ENCODE peak calls at places on chromosomes 6 and 20, in five cellular contexts. One of them, this sample, is unnamed. For H3K9me3 and H3K4me1, the result is how much of the 10 kb centered on the place peaks cover.

GRCh38 chr6:33905081-33905609 is 101.3 kb upstream of the MLN start:
- DNase-seq in left ventricle myocardium inferior: no peak
- DNase-seq in PC-3: no peak
- DNase-seq in transverse colon: no peak
- DNase-seq in SJSA1: no peak
- DNase-seq in this sample: no peak

GRCh38 chr6:14824835-14825223 is 421.0 kb upstream of the JARID2 start:
- DNase-seq in left ventricle myocardium inferior: no peak
- DNase-seq in PC-3: no peak
- DNase-seq in transverse colon: no peak
- DNase-seq in SJSA1: no peak
- DNase-seq in this sample: no peak

GRCh38 chr6:150088481-150089154 is 19.7 kb upstream of the ULBP3 start:
- DNase-seq in left ventricle myocardium inferior: no peak
- DNase-seq in PC-3: no peak
- DNase-seq in transverse colon: no peak
- DNase-seq in SJSA1: no peak
- DNase-seq in this sample: no peak

GRCh38 chr6:39048481-39049399 is at the start of gene GLP1R:
- DNase-seq in left ventricle myocardium inferior: peak
- DNase-seq in PC-3: no peak
- DNase-seq in transverse colon: no peak
- DNase-seq in SJSA1: no peak
- DNase-seq in this sample: no peak

GRCh38 chr6:41581381-41581991 is 35.3 kb downstream of the FOXP4 start:
- DNase-seq in left ventricle myocardium inferior: no peak
- DNase-seq in PC-3: peak
- DNase-seq in transverse colon: no peak
- DNase-seq in SJSA1: peak
- DNase-seq in this sample: peak

GRCh38 chr6:35592178-35592577 is 79.5 kb upstream of the TULP1 start:
- DNase-seq in left ventricle myocardium inferior: no peak
- DNase-seq in PC-3: no peak
- DNase-seq in transverse colon: no peak
- DNase-seq in SJSA1: no peak
- DNase-seq in this sample: no peak

GRCh38 chr20:58137651-58138265 is 90.7 kb downstream of the ANKRD60 start:
- DNase-seq in left ventricle myocardium inferior: no peak
- DNase-seq in PC-3: no peak
- DNase-seq in transverse colon: no peak
- DNase-seq in SJSA1: peak
- DNase-seq in this sample: no peak

GRCh38 chr6:37171141-37171969 is 1.4 kb downstream of the PIM1 start:
- DNase-seq in left ventricle myocardium inferior: peak
- DNase-seq in PC-3: peak
- DNase-seq in transverse colon: peak
- DNase-seq in SJSA1: no peak
- DNase-seq in this sample: peak

GRCh38 chr6:32214126-32214525 is 9.7 kb downstream of the NOTCH4 start:
- DNase-seq in left ventricle myocardium inferior: no peak
- DNase-seq in PC-3: no peak
- DNase-seq in transverse colon: no peak
- DNase-seq in SJSA1: no peak
- DNase-seq in this sample: no peak

GRCh38 chr6:16273266-16273665 is 34.9 kb downstream of the GMPR start:
- DNase-seq in left ventricle myocardium inferior: no peak
- DNase-seq in PC-3: peak
- DNase-seq in transverse colon: no peak
- DNase-seq in SJSA1: no peak
- DNase-seq in this sample: no peak

GRCh38 chr20:60926831-60927230 is 325.2 kb upstream of the CDH4 start:
- DNase-seq in left ventricle myocardium inferior: no peak
- DNase-seq in PC-3: no peak
- DNase-seq in transverse colon: no peak
- DNase-seq in SJSA1: no peak
- DNase-seq in this sample: no peak

GRCh38 chr20:60931691-60932090 is 320.4 kb upstream of the CDH4 start:
- DNase-seq in left ventricle myocardium inferior: no peak
- DNase-seq in PC-3: no peak
- DNase-seq in transverse colon: no peak
- DNase-seq in SJSA1: no peak
- DNase-seq in this sample: no peak

GRCh38 chr20:60928341-60928740 is 323.7 kb upstream of the CDH4 start:
- DNase-seq in left ventricle myocardium inferior: no peak
- DNase-seq in PC-3: no peak
- DNase-seq in transverse colon: no peak
- DNase-seq in SJSA1: no peak
- DNase-seq in this sample: no peak

GRCh38 chr20:60934724-60935123 is 317.3 kb upstream of the CDH4 start:
- DNase-seq in left ventricle myocardium inferior: no peak
- DNase-seq in PC-3: no peak
- DNase-seq in transverse colon: no peak
- DNase-seq in SJSA1: no peak
- DNase-seq in this sample: no peak

GRCh38 chr20:60930023-60930790 is 321.9 kb upstream of the CDH4 start:
- DNase-seq in left ventricle myocardium inferior: no peak
- DNase-seq in PC-3: no peak
- DNase-seq in transverse colon: no peak
- DNase-seq in SJSA1: no peak
- DNase-seq in this sample: no peak
- H3K9me3 ChIP-seq in left ventricle myocardium inferior: under half
- H3K9me3 ChIP-seq in PC-3: under half
- H3K9me3 ChIP-seq in transverse colon: under half
- H3K9me3 ChIP-seq in SJSA1: under half
- H3K9me3 ChIP-seq in this sample: under half

GRCh38 chr6:25832670-25833069 is 818 bp upstream of the SLC17A1 start:
- DNase-seq in left ventricle myocardium inferior: no peak
- DNase-seq in PC-3: no peak
- DNase-seq in transverse colon: no peak
- DNase-seq in SJSA1: no peak
- DNase-seq in this sample: no peak
- H3K4me1 ChIP-seq in left ventricle myocardium inferior: under half
- H3K4me1 ChIP-seq in PC-3: under half
- H3K4me1 ChIP-seq in transverse colon: under half
- H3K4me1 ChIP-seq in SJSA1: under half
- H3K4me1 ChIP-seq in this sample: under half

GRCh38 chr20:40275738-40276137 is 413.3 kb downstream of the MAFB start:
- DNase-seq in left ventricle myocardium inferior: no peak
- DNase-seq in PC-3: no peak
- DNase-seq in transverse colon: no peak
- DNase-seq in SJSA1: no peak
- DNase-seq in this sample: no peak
- H3K4me3 ChIP-seq in left ventricle myocardium inferior: no peak
- H3K4me3 ChIP-seq in PC-3: no peak
- H3K4me3 ChIP-seq in transverse colon: no peak
- H3K4me3 ChIP-seq in SJSA1: no peak
- H3K4me3 ChIP-seq in this sample: no peak

GRCh38 chr20:56143759-56144158 is 104.8 kb upstream of the MC3R start:
- DNase-seq in left ventricle myocardium inferior: no peak
- DNase-seq in PC-3: no peak
- DNase-seq in transverse colon: no peak
- DNase-seq in SJSA1: no peak
- DNase-seq in this sample: no peak
- H3K9me3 ChIP-seq in left ventricle myocardium inferior: under half
- H3K9me3 ChIP-seq in PC-3: under half
- H3K9me3 ChIP-seq in transverse colon: under half
- H3K9me3 ChIP-seq in SJSA1: under half
- H3K9me3 ChIP-seq in this sample: under half

DNA sequence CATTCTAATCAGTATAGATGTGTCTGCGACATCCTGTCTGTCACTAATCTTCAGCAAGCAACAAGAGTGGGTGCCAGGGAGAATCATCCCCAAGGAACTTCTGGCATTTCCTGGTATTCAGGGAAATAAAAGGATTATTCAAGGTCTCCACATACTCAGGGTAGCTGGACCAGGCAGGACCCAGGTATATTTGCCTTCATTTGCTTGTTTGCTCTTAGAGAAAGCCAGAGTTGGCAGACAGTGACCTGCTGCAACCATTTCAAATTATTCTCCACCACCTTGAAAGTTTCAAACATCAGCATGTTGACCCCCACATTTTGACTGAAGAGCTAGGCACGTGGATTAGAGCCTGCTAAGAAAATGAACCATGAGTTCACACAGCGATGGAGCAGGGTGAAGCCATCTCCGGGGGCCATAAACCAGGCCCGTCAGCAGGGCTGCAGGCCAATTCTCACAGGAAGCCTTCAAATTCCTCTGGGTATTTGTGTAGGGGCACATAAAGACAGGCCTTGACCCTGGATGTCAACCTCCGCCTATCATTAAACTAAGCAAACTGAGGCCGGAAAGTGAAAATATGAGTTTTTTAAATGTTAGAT is 33.0 kb downstream of the TRAM2 start:
- DNase-seq in left ventricle myocardium inferior: no peak
- DNase-seq in PC-3: peak
- DNase-seq in transverse colon: no peak
- DNase-seq in SJSA1: peak
- DNase-seq in this sample: no peak
- H3K4me1 ChIP-seq in left ventricle myocardium inferior: half or more
- H3K4me1 ChIP-seq in PC-3: half or more
- H3K4me1 ChIP-seq in transverse colon: half or more
- H3K4me1 ChIP-seq in SJSA1: half or more
- H3K4me1 ChIP-seq in this sample: half or more

DNA sequence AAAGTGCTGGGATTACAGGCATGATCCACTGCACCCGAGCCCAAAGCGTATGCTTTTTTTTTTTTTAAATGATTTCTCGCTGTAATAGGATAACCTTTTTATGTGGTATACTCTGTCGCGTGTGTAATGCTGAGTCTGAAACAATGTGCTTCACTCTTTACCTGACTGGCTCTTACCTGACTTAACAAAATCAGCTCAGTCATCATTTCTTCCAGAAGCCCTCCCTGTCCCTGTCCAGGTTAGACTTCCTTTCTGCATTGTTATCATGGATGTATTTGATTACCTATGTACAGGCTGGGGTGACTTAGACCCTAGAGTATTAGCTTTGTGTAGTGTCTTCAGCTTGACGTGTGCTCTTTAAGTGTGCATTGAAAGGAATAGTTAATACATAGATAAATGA is 67.1 kb downstream of the NCOA7 start:
- DNase-seq in left ventricle myocardium inferior: no peak
- DNase-seq in PC-3: no peak
- DNase-seq in transverse colon: no peak
- DNase-seq in SJSA1: no peak
- DNase-seq in this sample: no peak
- H3K4me3 ChIP-seq in left ventricle myocardium inferior: no peak
- H3K4me3 ChIP-seq in PC-3: no peak
- H3K4me3 ChIP-seq in transverse colon: no peak
- H3K4me3 ChIP-seq in SJSA1: no peak
- H3K4me3 ChIP-seq in this sample: no peak

DNA sequence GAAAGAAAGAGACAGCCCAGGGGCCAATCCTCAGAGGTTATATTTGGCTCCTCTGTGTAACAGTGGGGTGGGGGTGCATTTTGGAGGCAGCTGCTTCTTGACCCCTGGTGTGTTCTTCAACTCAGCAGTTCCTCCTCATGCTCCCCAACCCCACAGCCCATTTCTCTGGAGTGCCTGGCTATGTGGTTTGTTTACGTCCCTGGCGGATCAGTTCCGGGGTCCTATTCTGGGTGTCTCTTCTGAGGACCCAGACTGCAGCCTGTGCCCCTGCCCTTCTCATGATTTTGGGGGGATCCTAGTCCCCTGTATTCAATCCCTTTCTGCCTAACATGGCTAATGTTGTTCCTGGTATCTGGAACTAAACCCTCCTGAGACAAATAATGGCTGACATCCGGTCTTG is 70.5 kb upstream of the SULF2 start:
- DNase-seq in left ventricle myocardium inferior: no peak
- DNase-seq in PC-3: no peak
- DNase-seq in transverse colon: no peak
- DNase-seq in SJSA1: no peak
- DNase-seq in this sample: no peak
- H3K9me3 ChIP-seq in left ventricle myocardium inferior: under half
- H3K9me3 ChIP-seq in PC-3: under half
- H3K9me3 ChIP-seq in transverse colon: under half
- H3K9me3 ChIP-seq in SJSA1: under half
- H3K9me3 ChIP-seq in this sample: under half

This sample was measured in heart left ventricle.